ENCODE peak calls at places on chromosomes 5 and 9, in nine cellular contexts. One of them, this sample, is unnamed.

GRCh38 chr9:38024036-38024681 is 44.9 kb downstream of the SHB start:
- DNase-seq in NCI-H1092 treated with DMSO at 0.1 percent for 48 hours: peak; percentile 67
- DNase-seq in GM23248: peak; percentile 80
- DNase-seq in fibroblast of mammary gland: peak; percentile 81
- DNase-seq in activated T-cell treated with anti-CD3 and anti-CD28 coated beads for 1 hour: no peak
- DNase-seq in stromal cell of bone marrow: no peak
- DNase-seq in tibial nerve: peak; percentile 64
- DNase-seq in NCI-H1436: no peak
- DNase-seq in NCI-H526 treated with DMSO at 0.1 percent for 48 hours: no peak
- DNase-seq in this sample: peak; percentile 30

GRCh38 chr9:34518110-34518616 is 4.6 kb downstream of the ENHO start:
- DNase-seq in NCI-H1092 treated with DMSO at 0.1 percent for 48 hours: no peak
- DNase-seq in GM23248: no peak
- DNase-seq in fibroblast of mammary gland: no peak
- DNase-seq in activated T-cell treated with anti-CD3 and anti-CD28 coated beads for 1 hour: no peak
- DNase-seq in stromal cell of bone marrow: no peak
- DNase-seq in tibial nerve: no peak
- DNase-seq in NCI-H1436: no peak
- DNase-seq in NCI-H526 treated with DMSO at 0.1 percent for 48 hours: no peak
- DNase-seq in this sample: no peak

GRCh38 chr5:37495668-37496067 is 116.5 kb downstream of the WDR70 start:
- DNase-seq in NCI-H1092 treated with DMSO at 0.1 percent for 48 hours: no peak
- DNase-seq in GM23248: peak; percentile 88
- DNase-seq in fibroblast of mammary gland: peak; percentile 86
- DNase-seq in activated T-cell treated with anti-CD3 and anti-CD28 coated beads for 1 hour: no peak
- DNase-seq in stromal cell of bone marrow: peak; percentile 47
- DNase-seq in tibial nerve: no peak
- DNase-seq in NCI-H1436: no peak
- DNase-seq in NCI-H526 treated with DMSO at 0.1 percent for 48 hours: no peak
- DNase-seq in this sample: no peak

GRCh38 chr5:10513501-10514442 is 50.1 kb upstream of the ANKRD33B start:
- DNase-seq in NCI-H1092 treated with DMSO at 0.1 percent for 48 hours: no peak
- DNase-seq in GM23248: peak; percentile 82
- DNase-seq in fibroblast of mammary gland: peak; percentile 88
- DNase-seq in activated T-cell treated with anti-CD3 and anti-CD28 coated beads for 1 hour: no peak
- DNase-seq in stromal cell of bone marrow: no peak
- DNase-seq in tibial nerve: no peak
- DNase-seq in NCI-H1436: no peak
- DNase-seq in NCI-H526 treated with DMSO at 0.1 percent for 48 hours: no peak
- DNase-seq in this sample: peak; percentile 19

GRCh38 chr5:90020575-90021535 is 388.7 kb downstream of the CETN3 start:
- DNase-seq in NCI-H1092 treated with DMSO at 0.1 percent for 48 hours: no peak
- DNase-seq in GM23248: peak; percentile 84
- DNase-seq in fibroblast of mammary gland: peak; percentile 90
- DNase-seq in activated T-cell treated with anti-CD3 and anti-CD28 coated beads for 1 hour: no peak
- DNase-seq in stromal cell of bone marrow: peak; percentile 92
- DNase-seq in tibial nerve: no peak
- DNase-seq in NCI-H1436: no peak
- DNase-seq in NCI-H526 treated with DMSO at 0.1 percent for 48 hours: no peak
- DNase-seq in this sample: no peak

GRCh38 chr9:112048924-112049785 is 125.9 kb downstream of the SUSD1 start:
- DNase-seq in NCI-H1092 treated with DMSO at 0.1 percent for 48 hours: peak; percentile 75
- DNase-seq in GM23248: peak; percentile 85
- DNase-seq in fibroblast of mammary gland: peak; percentile 90
- DNase-seq in activated T-cell treated with anti-CD3 and anti-CD28 coated beads for 1 hour: no peak
- DNase-seq in stromal cell of bone marrow: peak; percentile 84
- DNase-seq in tibial nerve: no peak
- DNase-seq in NCI-H1436: no peak
- DNase-seq in NCI-H526 treated with DMSO at 0.1 percent for 48 hours: no peak
- DNase-seq in this sample: no peak

GRCh38 chr5:170312666-170313065 is 15.1 kb upstream of the LCP2 start:
- DNase-seq in NCI-H1092 treated with DMSO at 0.1 percent for 48 hours: no peak
- DNase-seq in GM23248: peak; percentile 53
- DNase-seq in fibroblast of mammary gland: peak; percentile 79
- DNase-seq in activated T-cell treated with anti-CD3 and anti-CD28 coated beads for 1 hour: no peak
- DNase-seq in stromal cell of bone marrow: peak; percentile 21
- DNase-seq in tibial nerve: no peak
- DNase-seq in NCI-H1436: no peak
- DNase-seq in NCI-H526 treated with DMSO at 0.1 percent for 48 hours: no peak
- DNase-seq in this sample: no peak

GRCh38 chr9:76818271-76818670 is 54.0 kb downstream of the PCA3 start:
- DNase-seq in NCI-H1092 treated with DMSO at 0.1 percent for 48 hours: no peak
- DNase-seq in GM23248: peak; percentile 99
- DNase-seq in fibroblast of mammary gland: peak; percentile 99
- DNase-seq in activated T-cell treated with anti-CD3 and anti-CD28 coated beads for 1 hour: no peak
- DNase-seq in stromal cell of bone marrow: peak; percentile 100
- DNase-seq in tibial nerve: no peak
- DNase-seq in NCI-H1436: no peak
- DNase-seq in NCI-H526 treated with DMSO at 0.1 percent for 48 hours: no peak
- DNase-seq in this sample: no peak

GRCh38 chr5:50717615-50718014 is 51.2 kb downstream of the PARP8 start:
- DNase-seq in NCI-H1092 treated with DMSO at 0.1 percent for 48 hours: no peak
- DNase-seq in GM23248: no peak
- DNase-seq in fibroblast of mammary gland: no peak
- DNase-seq in activated T-cell treated with anti-CD3 and anti-CD28 coated beads for 1 hour: no peak
- DNase-seq in stromal cell of bone marrow: no peak
- DNase-seq in tibial nerve: no peak
- DNase-seq in NCI-H1436: no peak
- DNase-seq in NCI-H526 treated with DMSO at 0.1 percent for 48 hours: no peak
- DNase-seq in this sample: peak; percentile 30

GRCh38 chr5:160638141-160638742 is 213.8 kb downstream of the ATP10B start:
- DNase-seq in NCI-H1092 treated with DMSO at 0.1 percent for 48 hours: no peak
- DNase-seq in GM23248: no peak
- DNase-seq in fibroblast of mammary gland: no peak
- DNase-seq in activated T-cell treated with anti-CD3 and anti-CD28 coated beads for 1 hour: no peak
- DNase-seq in stromal cell of bone marrow: no peak
- DNase-seq in tibial nerve: no peak
- DNase-seq in NCI-H1436: no peak
- DNase-seq in NCI-H526 treated with DMSO at 0.1 percent for 48 hours: no peak
- DNase-seq in this sample: no peak

GRCh38 chr5:139100825-139101224 is 97.3 kb downstream of the SIL1 start:
- DNase-seq in NCI-H1092 treated with DMSO at 0.1 percent for 48 hours: no peak
- DNase-seq in GM23248: peak; percentile 82
- DNase-seq in fibroblast of mammary gland: peak; percentile 76
- DNase-seq in activated T-cell treated with anti-CD3 and anti-CD28 coated beads for 1 hour: no peak
- DNase-seq in stromal cell of bone marrow: no peak
- DNase-seq in tibial nerve: no peak
- DNase-seq in NCI-H1436: no peak
- DNase-seq in NCI-H526 treated with DMSO at 0.1 percent for 48 hours: no peak
- DNase-seq in this sample: no peak

GRCh38 chr9:93452710-93453046 is 703 bp downstream of the FAM120AOS start:
- DNase-seq in NCI-H1092 treated with DMSO at 0.1 percent for 48 hours: peak; percentile 45
- DNase-seq in GM23248: peak; percentile 58
- DNase-seq in fibroblast of mammary gland: no peak
- DNase-seq in activated T-cell treated with anti-CD3 and anti-CD28 coated beads for 1 hour: no peak
- DNase-seq in stromal cell of bone marrow: no peak
- DNase-seq in tibial nerve: no peak
- DNase-seq in NCI-H1436: no peak
- DNase-seq in NCI-H526 treated with DMSO at 0.1 percent for 48 hours: no peak
- DNase-seq in this sample: no peak

GRCh38 chr5:150322202-150322601 is 19.5 kb upstream of the ARSI start:
- DNase-seq in NCI-H1092 treated with DMSO at 0.1 percent for 48 hours: no peak
- DNase-seq in GM23248: peak; percentile 74
- DNase-seq in fibroblast of mammary gland: peak; percentile 64
- DNase-seq in activated T-cell treated with anti-CD3 and anti-CD28 coated beads for 1 hour: no peak
- DNase-seq in stromal cell of bone marrow: no peak
- DNase-seq in tibial nerve: no peak
- DNase-seq in NCI-H1436: no peak
- DNase-seq in NCI-H526 treated with DMSO at 0.1 percent for 48 hours: no peak
- DNase-seq in this sample: no peak

GRCh38 chr5:79025054-79025465 is 40.0 kb upstream of the ARSB start:
- DNase-seq in NCI-H1092 treated with DMSO at 0.1 percent for 48 hours: peak; percentile 29
- DNase-seq in GM23248: peak; percentile 74
- DNase-seq in fibroblast of mammary gland: peak; percentile 65
- DNase-seq in activated T-cell treated with anti-CD3 and anti-CD28 coated beads for 1 hour: peak; percentile 30
- DNase-seq in stromal cell of bone marrow: peak; percentile 45
- DNase-seq in tibial nerve: peak; percentile 16
- DNase-seq in NCI-H1436: peak; percentile 54
- DNase-seq in NCI-H526 treated with DMSO at 0.1 percent for 48 hours: no peak
- DNase-seq in this sample: peak; percentile 36

GRCh38 chr5:149913449-149914419 is 30.9 kb downstream of the PDE6A start:
- DNase-seq in NCI-H1092 treated with DMSO at 0.1 percent for 48 hours: no peak
- DNase-seq in GM23248: no peak
- DNase-seq in fibroblast of mammary gland: no peak
- DNase-seq in activated T-cell treated with anti-CD3 and anti-CD28 coated beads for 1 hour: no peak
- DNase-seq in stromal cell of bone marrow: no peak
- DNase-seq in tibial nerve: no peak
- DNase-seq in NCI-H1436: no peak
- DNase-seq in NCI-H526 treated with DMSO at 0.1 percent for 48 hours: no peak
- DNase-seq in this sample: no peak

GRCh38 chr9:136292591-136293448 is 11.1 kb downstream of the CCDC187 start:
- DNase-seq in NCI-H1092 treated with DMSO at 0.1 percent for 48 hours: peak; percentile 16
- DNase-seq in GM23248: peak; percentile 72
- DNase-seq in fibroblast of mammary gland: no peak
- DNase-seq in activated T-cell treated with anti-CD3 and anti-CD28 coated beads for 1 hour: no peak
- DNase-seq in stromal cell of bone marrow: no peak
- DNase-seq in tibial nerve: no peak
- DNase-seq in NCI-H1436: no peak
- DNase-seq in NCI-H526 treated with DMSO at 0.1 percent for 48 hours: no peak
- DNase-seq in this sample: no peak

GRCh38 chr9:100679834-100680233 is 102.0 kb downstream of the CAVIN4 start:
- DNase-seq in NCI-H1092 treated with DMSO at 0.1 percent for 48 hours: no peak
- DNase-seq in GM23248: no peak
- DNase-seq in fibroblast of mammary gland: no peak
- DNase-seq in activated T-cell treated with anti-CD3 and anti-CD28 coated beads for 1 hour: no peak
- DNase-seq in stromal cell of bone marrow: no peak
- DNase-seq in tibial nerve: no peak
- DNase-seq in NCI-H1436: no peak
- DNase-seq in NCI-H526 treated with DMSO at 0.1 percent for 48 hours: no peak
- DNase-seq in this sample: no peak

GRCh38 chr9:136062657-136063439 is 32.2 kb downstream of the NACC2 start:
- DNase-seq in NCI-H1092 treated with DMSO at 0.1 percent for 48 hours: no peak
- DNase-seq in GM23248: no peak
- DNase-seq in fibroblast of mammary gland: no peak
- DNase-seq in activated T-cell treated with anti-CD3 and anti-CD28 coated beads for 1 hour: no peak
- DNase-seq in stromal cell of bone marrow: no peak
- DNase-seq in tibial nerve: no peak
- DNase-seq in NCI-H1436: no peak
- DNase-seq in NCI-H526 treated with DMSO at 0.1 percent for 48 hours: no peak
- DNase-seq in this sample: no peak

GRCh38 chr5:62328772-62329491 is 22.9 kb downstream of the KIF2A start:
- DNase-seq in NCI-H1092 treated with DMSO at 0.1 percent for 48 hours: no peak
- DNase-seq in GM23248: no peak
- DNase-seq in fibroblast of mammary gland: peak; percentile 17
- DNase-seq in activated T-cell treated with anti-CD3 and anti-CD28 coated beads for 1 hour: no peak
- DNase-seq in stromal cell of bone marrow: no peak
- DNase-seq in tibial nerve: no peak
- DNase-seq in NCI-H1436: peak; percentile 42
- DNase-seq in NCI-H526 treated with DMSO at 0.1 percent for 48 hours: no peak
- DNase-seq in this sample: no peak

GRCh38 chr5:58984009-58984525 is 401.2 kb downstream of the RAB3C start:
- DNase-seq in NCI-H1092 treated with DMSO at 0.1 percent for 48 hours: no peak
- DNase-seq in GM23248: no peak
- DNase-seq in fibroblast of mammary gland: no peak
- DNase-seq in activated T-cell treated with anti-CD3 and anti-CD28 coated beads for 1 hour: no peak
- DNase-seq in stromal cell of bone marrow: no peak
- DNase-seq in tibial nerve: no peak
- DNase-seq in NCI-H1436: no peak
- DNase-seq in NCI-H526 treated with DMSO at 0.1 percent for 48 hours: no peak
- DNase-seq in this sample: no peak

GRCh38 chr9:3023449-3023848 is 179.6 kb upstream of the PUM3 start:
- DNase-seq in NCI-H1092 treated with DMSO at 0.1 percent for 48 hours: no peak
- DNase-seq in GM23248: peak; percentile 6
- DNase-seq in fibroblast of mammary gland: peak; percentile 11
- DNase-seq in activated T-cell treated with anti-CD3 and anti-CD28 coated beads for 1 hour: no peak
- DNase-seq in stromal cell of bone marrow: no peak
- DNase-seq in tibial nerve: no peak
- DNase-seq in NCI-H1436: no peak
- DNase-seq in NCI-H526 treated with DMSO at 0.1 percent for 48 hours: no peak
- DNase-seq in this sample: no peak

GRCh38 chr9:21551401-21551800 is 69.3 kb upstream of the IFNE start:
- DNase-seq in NCI-H1092 treated with DMSO at 0.1 percent for 48 hours: no peak
- DNase-seq in GM23248: no peak
- DNase-seq in fibroblast of mammary gland: no peak
- DNase-seq in activated T-cell treated with anti-CD3 and anti-CD28 coated beads for 1 hour: no peak
- DNase-seq in stromal cell of bone marrow: no peak
- DNase-seq in tibial nerve: no peak
- DNase-seq in NCI-H1436: no peak
- DNase-seq in NCI-H526 treated with DMSO at 0.1 percent for 48 hours: no peak
- DNase-seq in this sample: no peak

GRCh38 chr9:126386088-126386487 is 59.5 kb downstream of the MVB12B start:
- DNase-seq in NCI-H1092 treated with DMSO at 0.1 percent for 48 hours: no peak
- DNase-seq in GM23248: peak; percentile 43
- DNase-seq in fibroblast of mammary gland: no peak
- DNase-seq in activated T-cell treated with anti-CD3 and anti-CD28 coated beads for 1 hour: no peak
- DNase-seq in stromal cell of bone marrow: no peak
- DNase-seq in tibial nerve: no peak
- DNase-seq in NCI-H1436: no peak
- DNase-seq in NCI-H526 treated with DMSO at 0.1 percent for 48 hours: no peak
- DNase-seq in this sample: peak; percentile 63

GRCh38 chr9:130770679-130771442 is 64.2 kb upstream of the ABL1 start:
- DNase-seq in NCI-H1092 treated with DMSO at 0.1 percent for 48 hours: peak; percentile 58
- DNase-seq in GM23248: peak; percentile 76
- DNase-seq in fibroblast of mammary gland: peak; percentile 84
- DNase-seq in activated T-cell treated with anti-CD3 and anti-CD28 coated beads for 1 hour: no peak
- DNase-seq in stromal cell of bone marrow: peak; percentile 49
- DNase-seq in tibial nerve: no peak
- DNase-seq in NCI-H1436: peak; percentile 26
- DNase-seq in NCI-H526 treated with DMSO at 0.1 percent for 48 hours: peak; percentile 16
- DNase-seq in this sample: peak; percentile 74

GRCh38 chr5:3382782-3383181 is 212.8 kb upstream of the IRX1 start:
- DNase-seq in NCI-H1092 treated with DMSO at 0.1 percent for 48 hours: no peak
- DNase-seq in GM23248: no peak
- DNase-seq in fibroblast of mammary gland: no peak
- DNase-seq in activated T-cell treated with anti-CD3 and anti-CD28 coated beads for 1 hour: no peak
- DNase-seq in stromal cell of bone marrow: no peak
- DNase-seq in tibial nerve: no peak
- DNase-seq in NCI-H1436: no peak
- DNase-seq in NCI-H526 treated with DMSO at 0.1 percent for 48 hours: no peak
- DNase-seq in this sample: no peak

GRCh38 chr9:137278913-137279711 is 1.6 kb downstream of the TOR4A start:
- DNase-seq in NCI-H1092 treated with DMSO at 0.1 percent for 48 hours: no peak
- DNase-seq in GM23248: no peak
- DNase-seq in fibroblast of mammary gland: no peak
- DNase-seq in activated T-cell treated with anti-CD3 and anti-CD28 coated beads for 1 hour: no peak
- DNase-seq in stromal cell of bone marrow: no peak
- DNase-seq in tibial nerve: no peak
- DNase-seq in NCI-H1436: no peak
- DNase-seq in NCI-H526 treated with DMSO at 0.1 percent for 48 hours: no peak
- DNase-seq in this sample: no peak

GRCh38 chr5:155850411-155850810 is 476.6 kb upstream of the SGCD start:
- DNase-seq in NCI-H1092 treated with DMSO at 0.1 percent for 48 hours: peak; percentile 40
- DNase-seq in GM23248: no peak
- DNase-seq in fibroblast of mammary gland: no peak
- DNase-seq in activated T-cell treated with anti-CD3 and anti-CD28 coated beads for 1 hour: no peak
- DNase-seq in stromal cell of bone marrow: no peak
- DNase-seq in tibial nerve: no peak
- DNase-seq in NCI-H1436: peak; percentile 42
- DNase-seq in NCI-H526 treated with DMSO at 0.1 percent for 48 hours: no peak
- DNase-seq in this sample: no peak

GRCh38 chr5:102755691-102756371 is 726 bp downstream of the PAM start:
- DNase-seq in NCI-H1092 treated with DMSO at 0.1 percent for 48 hours: peak; percentile 44
- DNase-seq in GM23248: peak; percentile 93
- DNase-seq in fibroblast of mammary gland: peak; percentile 79
- DNase-seq in activated T-cell treated with anti-CD3 and anti-CD28 coated beads for 1 hour: peak; percentile 50
- DNase-seq in stromal cell of bone marrow: no peak
- DNase-seq in tibial nerve: peak; percentile 19
- DNase-seq in NCI-H1436: peak; percentile 90
- DNase-seq in NCI-H526 treated with DMSO at 0.1 percent for 48 hours: peak; percentile 42
- DNase-seq in this sample: peak; percentile 64

GRCh38 chr9:89531766-89532165 is 33.9 kb upstream of the SEMA4D start:
- DNase-seq in NCI-H1092 treated with DMSO at 0.1 percent for 48 hours: no peak
- DNase-seq in GM23248: no peak
- DNase-seq in fibroblast of mammary gland: no peak
- DNase-seq in activated T-cell treated with anti-CD3 and anti-CD28 coated beads for 1 hour: no peak
- DNase-seq in stromal cell of bone marrow: no peak
- DNase-seq in tibial nerve: no peak
- DNase-seq in NCI-H1436: no peak
- DNase-seq in NCI-H526 treated with DMSO at 0.1 percent for 48 hours: no peak
- DNase-seq in this sample: no peak

GRCh38 chr9:133487331-133487725 is 8.4 kb upstream of the SLC2A6 start:
- DNase-seq in NCI-H1092 treated with DMSO at 0.1 percent for 48 hours: no peak
- DNase-seq in GM23248: no peak
- DNase-seq in fibroblast of mammary gland: no peak
- DNase-seq in activated T-cell treated with anti-CD3 and anti-CD28 coated beads for 1 hour: no peak
- DNase-seq in stromal cell of bone marrow: no peak
- DNase-seq in tibial nerve: no peak
- DNase-seq in NCI-H1436: no peak
- DNase-seq in NCI-H526 treated with DMSO at 0.1 percent for 48 hours: no peak
- DNase-seq in this sample: no peak

GRCh38 chr9:83266618-83267543 is 203.9 kb upstream of the RASEF start:
- DNase-seq in NCI-H1092 treated with DMSO at 0.1 percent for 48 hours: no peak
- DNase-seq in GM23248: peak; percentile 57
- DNase-seq in fibroblast of mammary gland: peak; percentile 45
- DNase-seq in activated T-cell treated with anti-CD3 and anti-CD28 coated beads for 1 hour: no peak
- DNase-seq in stromal cell of bone marrow: no peak
- DNase-seq in tibial nerve: no peak
- DNase-seq in NCI-H1436: no peak
- DNase-seq in NCI-H526 treated with DMSO at 0.1 percent for 48 hours: no peak
- DNase-seq in this sample: peak; percentile 6